ENCODE peak calls at places on chromosome 20, in six cellular contexts. E, X, V, O, Y and F are unnamed samples.

GRCh38 chr20:59824711-59825562 is 108.5 kb downstream of the SYCP2 start:
- DNase-seq in E (peak), X (no peak), V (peak), O (no peak), Y (no peak), F (no peak)

GRCh38 chr20:59940956-59941294 is 736 bp downstream of the FAM217B start:
- DNase-seq in E (no peak), X (no peak), V (no peak), O (no peak), Y (no peak), F (no peak)

GRCh38 chr20:20366896-20367680 is 816 bp upstream of the INSM1 start:
- DNase-seq in E (peak), X (no peak), V (peak), O (peak), Y (no peak), F (no peak)

GRCh38 chr20:23401051-23401450 is 20.2 kb downstream of the NAPB start:
- DNase-seq in E (no peak), X (no peak), V (no peak), O (no peak), Y (no peak), F (no peak)

GRCh38 chr20:53834044-53834442 is 236.4 kb downstream of the BCAS1 start:
- DNase-seq in E (no peak), X (no peak), V (no peak), O (no peak), Y (no peak), F (no peak)

GRCh38 chr20:10784337-10785183 is 110.8 kb upstream of the JAG1 start:
- DNase-seq in E (no peak), X (peak), V (no peak), O (no peak), Y (no peak), F (no peak)

GRCh38 chr20:39756828-39757227 is 794.7 kb downstream of the DHX35 start:
- DNase-seq in E (no peak), X (no peak), V (no peak), O (no peak), Y (no peak), F (no peak)

GRCh38 chr20:62252342-62252966 is 14.1 kb downstream of the OSBPL2 start:
- DNase-seq in E (no peak), X (peak), V (no peak), O (no peak), Y (peak), F (no peak)

GRCh38 chr20:64133951-64134407 is 26.6 kb upstream of the NPBWR2 start:
- DNase-seq in E (peak), X (no peak), V (no peak), O (no peak), Y (no peak), F (no peak)

GRCh38 chr20:10604865-10605440 is 68.8 kb downstream of the JAG1 start:
- DNase-seq in E (no peak), X (no peak), V (no peak), O (no peak), Y (no peak), F (no peak)

GRCh38 chr20:20549267-20549612 is 163.2 kb downstream of the RALGAPA2 start:
- DNase-seq in E (no peak), X (no peak), V (no peak), O (no peak), Y (no peak), F (peak)

GRCh38 chr20:31684153-31685003 is 38.3 kb downstream of the BCL2L1 start:
- DNase-seq in E (no peak), X (no peak), V (no peak), O (no peak), Y (no peak), F (no peak)

GRCh38 chr20:42018979-42019378 is 400.8 kb upstream of the CHD6 start:
- DNase-seq in E (no peak), X (no peak), V (peak), O (no peak), Y (no peak), F (peak)

GRCh38 chr20:1877604-1878195 is 17.5 kb upstream of the SIRPA start:
- DNase-seq in E (no peak), X (no peak), V (no peak), O (no peak), Y (no peak), F (no peak)

GRCh38 chr20:1900321-1900791 is 5.1 kb downstream of the SIRPA start:
- DNase-seq in E (peak), X (peak), V (peak), O (peak), Y (peak), F (peak)

GRCh38 chr20:47360207-47360488 is 3.6 kb upstream of the ZMYND8 start:
- DNase-seq in E (no peak), X (peak), V (no peak), O (no peak), Y (peak), F (peak)

GRCh38 chr20:15925376-15925775 is 647.9 kb downstream of the KIF16B start:
- DNase-seq in E (no peak), X (no peak), V (no peak), O (no peak), Y (no peak), F (no peak)

GRCh38 chr20:15924556-15924955 is 648.7 kb downstream of the KIF16B start:
- DNase-seq in E (no peak), X (no peak), V (no peak), O (no peak), Y (no peak), F (no peak)

GRCh38 chr20:15928946-15929345 is 644.3 kb downstream of the KIF16B start:
- DNase-seq in E (no peak), X (no peak), V (no peak), O (no peak), Y (no peak), F (no peak)

GRCh38 chr20:15930324-15931305 is 642.6 kb downstream of the KIF16B start:
- DNase-seq in E (no peak), X (peak), V (no peak), O (peak), Y (peak), F (peak)

DNA sequence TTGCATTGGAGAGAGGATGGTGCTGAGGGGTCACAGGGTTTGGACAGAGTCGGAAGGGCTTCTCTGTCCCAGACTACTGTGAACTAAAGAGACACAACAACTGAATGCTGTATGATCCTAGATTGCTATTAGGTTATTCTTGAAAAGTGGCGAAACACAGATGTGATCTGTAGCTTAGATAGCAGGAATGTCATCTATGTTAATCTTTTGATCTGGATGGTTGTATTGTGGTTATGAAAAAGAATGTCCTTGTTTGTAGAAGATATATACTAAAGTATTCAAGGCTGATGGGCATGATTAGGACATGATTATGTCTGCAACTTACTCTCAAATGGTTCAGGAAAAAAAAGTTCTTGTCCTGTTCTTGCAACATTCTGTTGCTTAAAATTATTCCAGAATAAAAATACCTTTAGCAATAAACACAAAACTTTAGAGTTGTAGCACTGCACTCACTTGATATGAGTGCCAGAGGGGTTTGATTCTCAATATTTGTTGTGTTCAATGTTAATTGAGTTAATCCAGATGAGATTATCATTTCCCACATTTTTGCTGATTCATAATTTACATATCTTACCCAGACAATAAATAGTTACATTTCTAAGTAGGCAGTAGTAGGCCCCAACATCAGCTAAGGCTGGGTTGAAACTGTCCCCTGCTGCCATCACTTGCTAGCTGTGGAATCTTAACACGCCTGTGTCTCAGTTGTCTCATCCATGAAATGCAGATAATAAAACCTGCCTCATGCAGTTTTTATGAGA is 645.2 kb downstream of the KIF16B start:
- DNase-seq in E (no peak), X (no peak), V (no peak), O (no peak), Y (no peak), F (peak)
- H2AK5ac ChIP-seq in E (no peak), X (no peak), V (no peak), O (no peak), Y (no peak), F (no peak)

GRCh38 chr20:57705103-57705899 is 4.5 kb downstream of the PMEPA1 start:
- DNase-seq in E (no peak), X (no peak), V (no peak), O (no peak), Y (no peak), F (no peak)

GRCh38 chr20:57709823-57710799 is at the start of gene PMEPA1:
- DNase-seq in E (peak), X (peak), V (peak), O (peak), Y (peak), F (peak)

GRCh38 chr20:57708694-57709673 is 831 bp downstream of the PMEPA1 start:
- DNase-seq in E (no peak), X (peak), V (no peak), O (no peak), Y (peak), F (peak)

GRCh38 chr20:57707320-57707719 is 2.5 kb downstream of the PMEPA1 start:
- DNase-seq in E (no peak), X (no peak), V (no peak), O (no peak), Y (no peak), F (no peak)

GRCh38 chr20:57707849-57708693 is 1.7 kb downstream of the PMEPA1 start:
- DNase-seq in E (no peak), X (no peak), V (no peak), O (no peak), Y (no peak), F (peak)
- H3K9ac ChIP-seq in E (no peak), X (peak), V (peak), O (no peak), Y (peak), F (peak)

DNA sequence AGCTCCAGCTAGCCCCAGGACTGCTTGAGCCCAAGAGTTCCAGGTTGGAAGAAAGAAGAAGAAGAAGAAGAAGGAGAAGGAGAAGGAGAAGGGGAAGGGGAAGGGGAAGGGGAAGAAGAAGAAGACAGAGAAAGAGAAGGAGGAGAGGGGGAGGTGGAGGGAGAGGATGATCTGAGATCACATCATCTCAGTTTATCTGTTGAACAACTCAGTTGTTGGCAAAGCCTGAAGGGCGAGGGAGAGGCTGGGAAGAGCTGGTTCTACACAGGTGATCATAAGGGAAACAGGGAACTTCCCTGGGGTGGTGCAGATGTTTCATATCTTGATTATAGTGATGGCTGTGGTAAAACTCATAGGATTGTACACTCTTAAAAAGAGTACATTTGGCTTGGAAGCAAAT is 3.1 kb upstream of the RRBP1 start:
- DNase-seq in E (no peak), X (no peak), V (no peak), O (no peak), Y (no peak), F (no peak)
- H3K14ac ChIP-seq in E (no peak), X (no peak), V (no peak), O (no peak), Y (no peak), F (no peak)

DNA sequence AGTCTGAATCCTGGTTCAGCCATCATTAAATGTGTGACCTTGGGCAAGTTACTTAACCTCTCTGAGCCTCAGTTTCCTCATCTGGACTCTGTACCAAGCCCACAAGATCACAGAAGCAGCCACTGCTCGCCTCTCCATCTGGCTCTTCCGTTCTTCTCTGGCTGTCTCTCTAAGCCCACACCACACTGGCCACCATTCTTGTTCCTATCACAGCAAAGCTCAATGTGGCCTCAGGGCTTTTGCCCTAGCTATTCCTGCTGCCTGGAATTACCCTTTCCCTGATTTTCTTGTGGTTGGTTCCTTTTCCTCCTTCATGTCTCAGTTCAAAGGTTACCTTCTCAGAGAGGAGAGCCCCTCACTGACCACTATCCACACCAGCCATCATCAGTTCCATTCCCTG is 56.6 kb upstream of the PTPN1 start:
- DNase-seq in E (no peak), X (no peak), V (no peak), O (no peak), Y (no peak), F (no peak)
- H2AK5ac ChIP-seq in E (no peak), X (no peak), V (no peak), O (no peak), Y (peak), F (no peak)

DNA sequence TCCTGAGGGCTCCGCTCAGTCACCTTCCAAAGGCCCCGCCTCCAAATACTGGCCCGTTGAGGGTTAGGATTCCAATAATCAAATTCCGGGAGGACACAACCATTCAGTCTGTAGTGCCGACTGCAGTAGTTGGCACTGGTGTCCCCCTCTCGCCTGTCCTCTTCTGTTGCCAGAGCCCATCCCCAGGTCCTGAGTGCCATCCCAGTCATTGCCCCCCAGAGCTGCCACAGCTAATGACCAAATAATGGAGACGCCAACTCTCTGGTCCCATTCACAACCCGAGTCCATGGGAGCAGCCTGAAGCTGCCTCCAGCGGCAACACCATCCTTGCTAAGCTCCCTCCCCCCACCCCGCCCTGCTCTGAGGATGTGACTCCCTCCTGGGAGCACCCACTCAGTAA is 115.9 kb downstream of the JPH2 start:
- DNase-seq in E (peak), X (no peak), V (no peak), O (no peak), Y (no peak), F (no peak)
- H3K9ac ChIP-seq in E (no peak), X (no peak), V (no peak), O (no peak), Y (no peak), F (no peak)

DNA sequence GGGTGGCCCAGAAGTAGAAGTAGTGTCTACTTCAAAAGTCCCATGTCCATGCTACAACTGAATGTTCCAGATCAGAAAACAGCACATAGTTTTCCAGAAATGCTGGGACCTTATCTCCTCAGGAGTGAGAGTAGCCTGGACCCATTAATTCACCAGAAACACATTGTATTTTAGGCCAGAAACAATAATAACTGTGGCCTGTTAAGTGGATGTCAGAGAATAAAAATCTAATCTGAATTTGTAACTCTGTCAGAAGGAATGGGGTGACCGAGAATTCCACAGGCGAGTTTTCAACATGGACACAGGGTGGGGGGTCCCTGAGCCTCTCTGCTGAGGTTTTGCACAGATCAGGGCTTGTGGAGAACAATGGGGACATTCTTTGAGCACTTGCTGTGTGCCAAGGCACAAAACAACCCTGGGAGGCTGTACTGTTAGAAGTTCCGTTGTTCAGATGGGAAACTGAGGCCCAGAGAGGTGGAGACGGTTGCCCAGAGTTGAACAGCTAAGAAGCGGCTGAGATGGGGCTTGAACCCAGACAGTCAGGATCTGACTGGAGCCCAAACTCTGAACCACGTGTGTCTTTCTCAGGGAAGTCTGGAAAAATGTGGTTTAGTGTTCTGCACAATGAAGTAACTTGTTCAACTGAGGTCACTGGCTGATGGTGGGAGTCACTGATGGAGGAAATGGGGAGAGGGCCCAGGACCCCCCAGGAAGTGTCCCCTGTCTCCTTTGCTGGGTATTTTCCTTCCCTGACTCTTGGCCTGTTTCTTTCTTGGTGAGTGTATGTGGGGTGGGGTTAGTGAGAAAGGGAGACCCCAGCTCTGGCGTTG is 44.2 kb downstream of the SNAI1 start:
- DNase-seq in E (no peak), X (peak), V (no peak), O (no peak), Y (peak), F (no peak)
- H3K14ac ChIP-seq in E (no peak), X (no peak), V (no peak), O (no peak), Y (peak), F (peak)